ENCODE peak calls at places on chromosomes 12 and 14, in seven cellular contexts. I is prostate gland, E is stomach, A is ovary, Y is endothelial cell of umbilical vein, V is uterus, B is heart left ventricle. D is an unnamed sample.

GRCh38 chr14:99603471-99603933 is 505 bp downstream of the CCDC85C start:
- DNase-seq in I (no peak), E (no peak), A (peak; percentile 65), Y (peak; percentile 57), V (no peak), B (no peak), D (peak; percentile 66)

GRCh38 chr12:82730832-82731497 is 44.3 kb downstream of the TMTC2 start:
- DNase-seq in I (no peak), E (no peak), A (no peak), Y (no peak), V (no peak), B (peak; percentile 43), D (peak; percentile 34)

GRCh38 chr14:63524537-63525155 is 18.5 kb downstream of the PPP2R5E start:
- DNase-seq in I (no peak), E (no peak), A (no peak), Y (no peak), V (no peak), B (no peak), D (no peak)

GRCh38 chr12:44716681-44717080 is 159.4 kb downstream of the NELL2 start:
- DNase-seq in I (no peak), E (no peak), A (no peak), Y (no peak), V (no peak), B (no peak), D (no peak)

GRCh38 chr12:17344649-17345048 is 738.7 kb upstream of the LMO3 start:
- DNase-seq in I (no peak), E (no peak), A (no peak), Y (no peak), V (no peak), B (no peak), D (no peak)

GRCh38 chr12:124863409-124864325 is at the start of gene SCARB1:
- DNase-seq in I (peak; percentile 76), E (peak; percentile 86), A (peak; percentile 93), Y (peak; percentile 71), V (peak; percentile 77), B (peak; percentile 86), D (peak; percentile 97)

GRCh38 chr14:38357557-38357956 is 101.7 kb upstream of the CLEC14A start:
- DNase-seq in I (no peak), E (no peak), A (no peak), Y (peak; percentile 97), V (peak; percentile 17), B (no peak), D (no peak)

GRCh38 chr14:61126083-61126962 is 145.3 kb downstream of the SLC38A6 start:
- DNase-seq in I (no peak), E (no peak), A (no peak), Y (peak; percentile 80), V (no peak), B (no peak), D (no peak)

GRCh38 chr12:24153041-24153440 is 203.6 kb upstream of the SOX5 start:
- DNase-seq in I (no peak), E (no peak), A (no peak), Y (no peak), V (no peak), B (no peak), D (no peak)

GRCh38 chr12:24152270-24152669 is 202.8 kb upstream of the SOX5 start:
- DNase-seq in I (no peak), E (no peak), A (no peak), Y (no peak), V (no peak), B (no peak), D (no peak)

DNA sequence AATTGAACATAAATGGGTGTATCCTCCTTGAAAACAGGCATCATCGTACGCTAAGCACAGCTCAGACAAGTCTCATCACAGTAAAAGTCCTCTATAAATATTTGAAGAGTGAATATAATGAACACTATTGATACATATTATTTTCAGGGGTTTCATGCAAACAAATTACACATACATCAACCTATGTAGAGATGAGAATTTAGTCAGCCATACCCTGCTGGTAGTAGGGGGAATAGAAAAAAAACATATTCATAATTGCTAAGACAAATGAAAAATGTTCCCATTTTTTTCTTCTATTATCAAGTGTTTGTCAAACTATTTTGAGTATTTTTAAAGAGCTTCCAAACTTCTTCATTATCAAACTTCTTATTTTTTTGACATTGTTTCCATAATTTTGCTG is 205.6 kb upstream of the SOX5 start:
- DNase-seq in I (no peak), E (no peak), A (no peak), Y (no peak), V (no peak), B (no peak), D (no peak)
- TF ChIP-seq CTCF in I (no peak), E (no peak), A (no peak), Y (no peak), V (no peak), B (no peak), D (no peak)

DNA sequence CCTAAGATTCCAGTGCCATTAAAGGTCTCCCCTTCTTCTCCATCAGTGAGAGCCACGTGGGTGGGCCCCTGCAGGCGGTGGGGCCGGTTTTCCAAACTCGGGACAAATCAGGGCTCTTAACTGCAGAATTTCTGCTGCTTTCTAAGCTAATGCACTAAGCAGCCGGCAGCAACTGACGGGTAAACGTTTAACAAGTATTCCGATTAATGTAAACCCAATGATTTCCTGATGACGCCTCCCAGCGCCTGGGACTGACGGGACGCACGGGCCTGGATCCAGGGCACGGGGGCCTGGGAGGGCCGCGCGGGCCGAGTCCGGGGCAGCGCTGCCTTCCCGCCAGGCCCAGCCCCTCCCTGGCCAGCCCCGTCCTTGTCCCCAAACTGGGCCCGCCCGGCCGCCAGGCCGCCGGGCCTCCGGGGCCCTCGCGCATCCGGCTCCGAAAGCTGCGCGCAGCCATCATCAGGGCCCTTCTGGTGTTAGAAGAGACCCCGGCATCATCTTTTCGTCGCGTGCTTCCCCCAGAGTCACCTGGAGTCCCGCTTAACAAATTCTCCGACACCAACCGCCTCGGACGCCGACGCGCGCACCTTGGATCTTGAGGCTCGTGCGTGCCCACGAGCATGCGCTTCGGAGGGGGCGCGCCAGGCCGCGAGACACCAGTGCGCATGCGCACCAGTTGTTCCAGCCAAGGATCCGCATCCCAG is at the start of gene MLH3:
- DNase-seq in I (peak; percentile 80), E (peak; percentile 81), A (peak; percentile 88), Y (peak; percentile 85), V (peak; percentile 82), B (peak; percentile 90), D (peak; percentile 78)
- TF ChIP-seq POLR2A in I (peak; percentile 72), E (no peak), A (peak; percentile 77), Y (peak; percentile 68), V (peak; percentile 42), B (no peak), D (peak; percentile 20)

GRCh38 chr12:76546889-76547288 is 12.7 kb downstream of the OSBPL8 start:
- DNase-seq in I (no peak), E (no peak), A (no peak), Y (no peak), V (no peak), B (no peak), D (no peak)
- H3K4me3 ChIP-seq in I (no peak overlapping the region), E (no peak overlapping the region), A (no peak overlapping the region), Y (no peak overlapping the region), V (no peak overlapping the region), B (no peak overlapping the region), D (no peak overlapping the region)

GRCh38 chr14:54501423-54501822 is 8.3 kb upstream of the CGRRF1 start:
- DNase-seq in I (no peak), E (no peak), A (no peak), Y (no peak), V (no peak), B (no peak), D (no peak)

GRCh38 chr14:54498579-54498978 is 9.8 kb upstream of the GMFB start:
- DNase-seq in I (no peak), E (no peak), A (no peak), Y (no peak), V (no peak), B (no peak), D (no peak)

GRCh38 chr14:54500744-54501143 is 9.0 kb upstream of the CGRRF1 start:
- DNase-seq in I (no peak), E (no peak), A (no peak), Y (no peak), V (no peak), B (no peak), D (no peak)

GRCh38 chr14:54502602-54503001 is 7.1 kb upstream of the CGRRF1 start:
- DNase-seq in I (no peak), E (no peak), A (no peak), Y (no peak), V (no peak), B (no peak), D (peak; percentile 14)

DNA sequence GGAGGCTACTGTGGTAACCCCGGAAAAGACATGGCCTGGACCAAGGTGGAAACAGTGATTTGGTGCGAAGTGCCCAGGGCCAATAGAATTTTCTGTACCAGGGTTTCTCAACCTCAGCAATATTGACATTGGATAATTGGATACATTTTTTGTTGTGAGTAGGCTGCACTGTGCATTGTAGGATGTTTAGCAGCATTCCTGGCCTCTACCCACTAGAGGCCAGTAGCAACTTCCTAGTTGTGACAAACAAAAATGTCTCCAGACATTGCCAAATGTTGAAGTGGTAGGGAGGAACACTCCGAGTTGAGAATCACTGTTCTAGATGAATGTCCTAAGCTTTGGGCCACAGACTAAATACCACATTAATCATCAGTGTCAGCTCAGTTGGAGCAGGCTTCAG is 6.2 kb upstream of the CGRRF1 start:
- DNase-seq in I (no peak), E (no peak), A (no peak), Y (peak; percentile 37), V (no peak), B (no peak), D (peak; percentile 21)
- TF ChIP-seq CTCF in I (no peak), E (no peak), A (no peak), Y (peak; percentile 43), V (no peak), B (peak; percentile 19), D (no peak)

DNA sequence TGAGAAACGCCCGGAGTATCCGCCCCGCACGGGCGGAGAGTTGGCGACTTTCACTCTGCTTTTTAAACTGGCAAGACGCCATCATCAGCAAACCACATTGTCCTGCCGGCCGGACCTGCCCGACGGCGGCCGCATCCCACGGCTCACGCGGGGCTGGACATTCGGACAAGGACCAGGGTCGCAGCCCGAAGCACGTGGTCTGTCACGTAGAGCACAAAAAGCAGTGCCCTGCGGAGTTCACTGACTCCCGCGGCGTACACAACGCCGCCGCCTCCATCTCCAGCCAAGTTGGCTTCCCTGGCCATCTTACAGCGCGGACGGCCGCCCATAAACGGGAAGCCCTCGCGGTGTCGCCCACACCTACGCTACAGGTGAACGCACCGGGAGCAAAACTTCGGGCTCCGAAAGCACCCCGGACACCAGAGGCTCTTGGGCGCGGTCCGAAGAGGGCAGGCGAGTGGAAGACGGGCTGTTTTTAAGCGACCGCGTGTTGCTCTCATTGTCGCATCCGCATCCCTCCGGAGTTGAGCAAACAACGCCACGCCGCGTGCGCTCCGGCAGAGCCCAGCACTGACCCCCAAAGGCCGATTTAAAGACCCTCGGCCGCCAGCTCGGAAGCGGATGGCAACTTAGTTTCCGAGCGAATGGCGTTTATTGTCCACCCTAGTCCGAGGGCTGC is 966 bp downstream of the SINHCAF start:
- DNase-seq in I (peak; percentile 59), E (peak; percentile 55), A (peak; percentile 78), Y (peak; percentile 76), V (peak; percentile 65), B (peak; percentile 63), D (peak; percentile 69)
- TF ChIP-seq POLR2A in I (no peak), E (no peak), A (peak; percentile 37), Y (peak; percentile 53), V (no peak), B (no peak), D (peak; percentile 30)